ENCODE peak calls at places on chromosomes 12 and 14, in five cellular contexts. O, N, J, W and B are unnamed samples.

GRCh38 chr12:47832263-47832933 is 12.7 kb upstream of the HDAC7 start:
- DNase-seq in O (peak), N (peak), J (peak), W (no peak), B (peak)

GRCh38 chr14:78253986-78254385 is 83.8 kb downstream of the NRXN3 start:
- DNase-seq in O (no peak), N (no peak), J (no peak), W (no peak), B (no peak)

GRCh38 chr14:59897757-59898383 is 22.1 kb upstream of the LRRC9 start:
- DNase-seq in O (no peak), N (no peak), J (no peak), W (peak), B (no peak)

GRCh38 chr12:124752437-124753229 is 111.0 kb downstream of the SCARB1 start:
- DNase-seq in O (no peak), N (peak), J (no peak), W (no peak), B (no peak)

GRCh38 chr14:104293231-104293841 is 154.9 kb downstream of the KIF26A start:
- DNase-seq in O (no peak), N (peak), J (peak), W (no peak), B (peak)

GRCh38 chr12:9796916-9797315 is 30.4 kb upstream of the KLRF1 start:
- DNase-seq in O (no peak), N (no peak), J (no peak), W (no peak), B (no peak)

GRCh38 chr12:569803-570236 is 93.4 kb downstream of the NINJ2 start:
- DNase-seq in O (peak), N (peak), J (peak), W (peak), B (peak)

GRCh38 chr12:97716356-97716755 is 253.8 kb downstream of the RMST start:
- DNase-seq in O (no peak), N (no peak), J (no peak), W (peak), B (no peak)